ENCODE peak calls at places on chromosomes 1 and 21, in four cellular contexts. X is hepatocyte; W is small intestine; G is naive thymus-derived CD4-positive, alpha-beta T cell. M is an unnamed sample.

GRCh38 chr1:88867743-88868521 is 23.4 kb downstream of the GTF2B start:
- DNase-seq in W (no peak), G (no peak), X (no peak), M (no peak)

GRCh38 chr1:200530551-200531261 is 89.8 kb downstream of the KIF14 start:
- DNase-seq in W (no peak), X (no peak), G (peak), M (no peak)

GRCh38 chr1:246320286-246320685 is 186.8 kb downstream of the SMYD3 start:
- DNase-seq in W (no peak), G (no peak), X (no peak), M (no peak)

GRCh38 chr1:203364013-203364730 is 13.2 kb upstream of the FMOD start:
- DNase-seq in W (peak), G (no peak), X (peak), M (no peak)

GRCh38 chr21:15051652-15052554 is 12.9 kb downstream of the NRIP1 start:
- DNase-seq in X (peak), G (no peak), W (peak), M (no peak)

GRCh38 chr21:43971201-43971991 is 40.7 kb upstream of the TRAPPC10 start:
- DNase-seq in X (no peak), W (no peak), G (no peak), M (no peak)

GRCh38 chr1:85340427-85340826 is 64.0 kb upstream of the BCL10 start:
- DNase-seq in G (no peak), X (no peak), W (no peak), M (no peak)

GRCh38 chr1:5842700-5843099 is 149.5 kb downstream of the NPHP4 start:
- DNase-seq in G (no peak), W (no peak), X (no peak), M (no peak)

GRCh38 chr1:182587666-182588438 is 1.2 kb downstream of the RNASEL start:
- DNase-seq in W (peak), G (no peak), X (no peak), M (no peak)

GRCh38 chr1:64476251-64476952 is 6.5 kb downstream of the CACHD1 start:
- DNase-seq in W (peak), X (peak), G (no peak), M (no peak)

GRCh38 chr1:116826818-116827606 is 72.8 kb downstream of the CD2 start:
- DNase-seq in W (peak), X (peak), G (no peak), M (no peak)

GRCh38 chr1:5856246-5856815 is 135.9 kb downstream of the NPHP4 start:
- DNase-seq in W (no peak), X (no peak), G (no peak), M (no peak)

GRCh38 chr21:35424122-35424521 is 375.0 kb upstream of the RUNX1 start:
- DNase-seq in X (no peak), W (no peak), G (no peak), M (no peak)

GRCh38 chr1:19412654-19413053 is 72.7 kb downstream of the CAPZB start:
- DNase-seq in W (no peak), G (no peak), X (no peak), M (no peak)

GRCh38 chr1:228375578-228376261 is 30.9 kb downstream of the TRIM11 start:
- DNase-seq in G (no peak), W (no peak), X (no peak), M (no peak)

DNA sequence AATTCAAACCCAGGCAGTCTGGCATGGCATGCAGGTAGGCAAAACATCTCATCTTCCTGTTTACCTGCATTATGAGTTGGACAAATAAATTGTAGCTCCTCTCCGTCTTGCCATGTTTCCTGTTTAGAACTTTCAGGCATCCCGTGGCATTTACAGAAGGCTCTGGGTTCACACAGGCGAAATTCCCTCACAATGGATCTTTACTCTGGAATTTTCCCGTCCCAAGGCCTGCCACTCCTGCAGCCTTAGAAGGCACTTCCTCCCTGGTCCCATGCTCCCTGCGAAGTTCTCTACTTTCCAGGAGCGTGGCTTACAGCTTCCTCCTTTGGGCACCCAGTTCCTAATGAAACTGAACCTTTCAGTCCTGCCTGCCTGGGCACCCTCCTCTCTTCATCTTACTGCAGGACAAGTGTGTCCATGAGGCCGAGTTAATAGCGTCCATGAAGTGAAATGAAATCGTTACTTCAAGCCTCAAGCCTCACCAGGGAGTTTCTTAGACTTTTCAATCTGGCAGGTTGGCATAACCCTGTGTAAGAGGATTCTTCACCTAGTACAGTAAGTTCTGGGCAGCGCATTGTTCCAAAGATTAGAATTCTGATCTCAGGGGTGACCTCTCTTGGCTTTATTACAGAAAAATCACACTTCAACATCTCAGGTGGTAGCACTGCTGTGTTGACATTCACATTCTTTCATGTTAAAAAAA is 36.8 kb upstream of the AHCYL1 start:
- DNase-seq in X (no peak), G (no peak), W (peak), M (no peak)
- H3K27ac ChIP-seq in X (no peak), G (no peak), W (peak), M (no peak)

DNA sequence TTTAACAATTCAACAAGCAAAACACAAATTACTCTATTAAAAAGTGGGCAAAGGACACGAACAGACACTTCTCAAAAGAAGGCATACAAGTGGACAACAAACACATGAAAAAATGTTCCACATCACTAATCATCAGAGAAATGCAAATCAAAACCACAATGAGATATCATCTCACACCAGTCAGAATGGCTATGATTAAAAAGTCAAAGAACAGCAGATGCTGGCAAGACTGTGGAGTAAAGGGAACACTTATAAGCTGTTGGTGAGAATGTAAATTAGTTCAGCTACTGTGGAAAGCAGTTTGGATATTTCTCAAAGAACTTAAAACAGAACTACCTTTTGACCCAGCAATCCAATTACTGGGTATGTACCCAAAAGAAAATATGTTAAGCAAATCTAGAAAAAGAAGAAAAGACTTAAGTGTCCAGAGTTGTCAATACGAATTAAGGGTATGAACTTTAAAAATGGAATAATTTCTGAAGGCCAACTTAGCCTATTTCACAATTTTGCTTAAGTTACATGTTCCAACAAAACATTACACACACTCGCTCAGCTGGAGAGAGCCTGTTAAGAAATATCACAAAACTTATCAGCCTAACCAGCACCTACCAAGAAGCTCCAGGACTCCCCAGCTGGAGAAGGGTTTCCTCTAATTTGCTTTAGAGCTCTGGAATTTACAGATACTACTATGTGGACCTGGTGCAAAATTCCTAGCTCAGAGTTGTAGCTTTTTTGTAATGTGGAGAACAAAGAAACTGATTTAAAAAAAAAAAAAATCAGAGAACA is 232.1 kb downstream of the DUSP10 start:
- DNase-seq in G (no peak), W (no peak), X (no peak), M (no peak)
- H3K27ac ChIP-seq in G (no peak), W (no peak), X (no peak), M (no peak)

GRCh38 chr21:17494051-17494450 is 18.8 kb upstream of the CXADR start:
- DNase-seq in X (no peak), G (no peak), W (no peak), M (no peak)

GRCh38 chr21:17488620-17489019 is 24.2 kb upstream of the CXADR start:
- DNase-seq in G (no peak), X (no peak), W (no peak), M (no peak)

GRCh38 chr21:17491716-17492414 is 21.0 kb upstream of the CXADR start:
- DNase-seq in X (peak), W (no peak), G (no peak), M (no peak)

GRCh38 chr21:17495680-17496079 is 17.2 kb upstream of the CXADR start:
- DNase-seq in G (no peak), X (no peak), W (no peak), M (no peak)

DNA sequence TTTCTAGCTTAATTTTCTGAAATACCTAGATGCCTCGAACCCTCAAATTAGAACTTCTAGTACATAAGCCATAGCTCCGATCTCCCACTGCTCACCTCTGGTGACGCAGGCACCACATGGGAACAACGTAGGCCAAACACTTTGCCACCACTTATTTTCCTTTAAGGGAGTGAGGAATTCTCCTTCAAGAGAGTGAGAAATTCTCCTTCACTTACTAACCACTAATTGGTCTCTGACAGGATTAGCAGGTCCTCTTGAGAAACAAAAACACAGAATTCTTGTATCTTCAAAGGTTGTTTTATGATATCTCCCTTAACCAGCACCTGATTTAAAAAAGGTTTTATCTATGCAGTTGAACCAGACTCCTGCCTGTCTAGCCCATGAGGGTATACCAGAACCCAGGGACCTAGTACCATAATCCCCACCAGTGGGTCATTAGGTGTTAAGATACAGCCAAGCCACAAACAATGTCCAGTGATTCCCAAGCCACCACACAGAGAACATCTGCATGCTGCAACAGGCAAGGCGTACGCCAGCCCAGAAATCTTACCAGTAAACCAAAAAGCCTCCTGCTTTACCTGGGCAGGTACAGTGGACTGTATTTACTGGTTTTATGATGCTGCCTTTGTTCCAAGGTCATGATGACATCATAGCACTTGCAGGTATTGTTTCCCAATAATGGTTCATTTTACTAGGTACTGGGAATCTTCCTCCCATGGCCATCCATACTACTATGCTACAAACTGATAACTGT is 20.3 kb upstream of the CXADR start:
- DNase-seq in G (no peak), W (peak), X (peak), M (no peak)
- H3K27ac ChIP-seq in G (no peak), W (no peak), X (peak), M (no peak)

DNA sequence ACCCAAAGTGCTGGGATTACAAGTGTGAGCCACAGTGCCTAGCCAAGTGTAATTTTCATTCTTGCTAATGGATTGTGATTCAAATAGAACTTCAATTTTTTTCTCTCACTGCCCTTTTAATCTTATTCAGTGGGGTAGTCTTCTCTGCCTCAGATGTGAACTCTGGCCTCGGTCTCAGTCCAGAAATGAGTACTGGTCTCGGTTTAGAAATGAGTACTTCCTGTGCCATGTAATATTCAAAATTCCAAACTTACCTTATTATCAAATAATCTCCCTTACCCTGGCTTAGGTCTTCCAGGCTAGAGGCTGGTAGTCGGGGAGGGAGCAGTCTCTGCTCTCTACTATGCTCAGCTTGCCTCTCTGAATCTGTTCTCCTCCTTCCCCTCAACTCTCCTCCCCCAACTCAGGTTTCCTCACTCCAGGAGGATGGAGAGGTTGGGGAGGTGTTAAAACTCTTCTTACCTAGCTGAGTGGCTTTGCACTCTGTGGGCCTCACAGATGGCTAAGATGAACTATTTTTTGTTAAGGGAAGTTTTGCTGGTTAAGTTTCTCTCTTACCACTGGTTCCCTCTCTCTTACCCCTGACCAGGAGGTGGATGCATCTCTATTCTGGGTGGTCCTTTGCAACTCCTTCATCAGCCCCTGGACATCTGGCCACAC is 4.8 kb upstream of the SLAMF9 start:
- DNase-seq in W (no peak), G (no peak), X (no peak), M (no peak)
- H3K27ac ChIP-seq in W (no peak), G (no peak), X (no peak), M (no peak)

GRCh38 chr1:43527111-43527878 is 3.4 kb upstream of the PTPRF start:
- DNase-seq in X (no peak), W (no peak), G (no peak), M (no peak)

GRCh38 chr1:43530483-43531452 is at the start of gene PTPRF:
- DNase-seq in X (peak), W (peak), G (no peak), M (peak)

GRCh38 chr1:43531453-43531905 is 796 bp downstream of the PTPRF start:
- DNase-seq in W (peak), G (no peak), X (peak), M (no peak)

GRCh38 chr1:43531906-43532584 is 1.4 kb downstream of the PTPRF start:
- DNase-seq in G (no peak), X (no peak), W (no peak), M (no peak)

DNA sequence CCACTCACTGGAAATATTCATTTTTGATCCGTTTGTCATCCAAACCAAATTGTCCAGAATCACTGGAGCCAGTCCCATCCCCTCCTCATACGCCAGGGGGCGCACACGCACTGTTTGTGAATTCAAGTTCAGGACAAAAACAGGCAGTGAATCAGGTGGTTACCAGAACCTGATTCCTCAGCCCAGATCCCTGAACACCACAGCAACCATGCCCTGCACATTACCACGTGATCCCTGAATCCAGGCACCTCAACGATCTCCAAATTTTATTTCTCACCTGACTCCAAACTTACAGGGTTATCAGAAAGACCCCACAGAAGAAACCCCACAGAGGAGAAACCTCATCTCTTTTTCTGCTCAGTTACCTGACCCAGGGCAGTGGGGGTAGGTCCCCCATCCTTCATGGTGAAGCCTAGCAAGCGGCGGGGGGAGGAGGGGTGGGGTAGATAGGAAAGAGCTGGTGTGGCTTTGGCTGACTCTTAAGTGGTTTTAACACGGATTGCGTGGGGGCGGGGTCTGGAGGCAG is 1.4 kb upstream of the PTPRF start:
- DNase-seq in X (peak), W (peak), G (peak), M (peak)
- H3K27ac ChIP-seq in X (no peak), W (no peak), G (no peak), M (no peak)

DNA sequence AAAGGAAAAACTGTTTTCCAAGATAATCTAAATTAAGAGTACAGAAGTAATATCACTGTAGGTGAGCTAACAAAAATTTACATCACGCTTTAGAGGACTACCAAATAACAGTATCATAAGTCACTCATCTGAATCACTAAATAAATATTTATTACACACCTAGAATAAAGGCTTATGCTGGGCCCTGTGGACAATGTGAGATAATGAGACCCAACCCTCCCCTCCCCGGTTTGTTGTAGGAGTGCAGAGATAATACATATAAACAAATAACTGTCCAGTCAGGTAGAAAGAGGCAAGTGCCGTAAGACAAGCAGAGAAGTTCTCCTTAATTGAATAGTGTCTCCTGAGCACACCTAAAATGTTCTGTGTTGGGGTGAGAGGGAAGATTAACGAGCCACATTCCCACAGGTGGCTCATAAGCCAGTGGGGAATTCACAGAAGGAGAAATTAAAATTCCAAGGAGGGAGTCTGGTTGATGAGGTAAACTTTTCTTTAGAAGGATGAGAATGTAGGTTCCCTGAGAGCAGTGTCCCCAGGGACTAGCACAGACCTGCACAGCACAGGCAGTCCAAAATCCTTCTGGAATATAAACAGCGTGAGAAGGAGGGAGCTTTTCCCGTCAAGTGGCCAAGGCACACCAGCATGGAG is 241.4 kb downstream of the NFIA start:
- DNase-seq in W (no peak), G (no peak), X (no peak), M (no peak)
- H3K27ac ChIP-seq in W (peak), G (no peak), X (no peak), M (no peak)

DNA sequence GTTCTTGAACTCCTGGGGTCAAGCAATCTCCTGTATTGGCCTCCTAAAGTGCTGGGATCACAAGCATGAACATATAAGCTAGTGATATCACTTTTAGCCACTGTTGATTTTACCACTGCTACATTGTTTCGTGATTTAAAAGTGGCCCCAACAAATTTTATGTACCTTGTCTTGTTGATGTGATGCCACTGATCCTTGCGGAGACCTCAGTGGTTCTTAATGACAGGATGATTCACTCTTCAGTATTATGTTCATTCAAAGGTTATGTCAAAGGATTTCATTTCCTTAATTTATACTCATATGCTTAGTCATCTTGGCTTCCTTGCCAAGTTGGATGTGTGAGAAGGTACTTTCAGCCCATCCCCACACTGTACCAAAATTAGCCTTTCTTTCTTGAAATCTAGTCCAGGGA is 12.1 kb downstream of the PRKACB start:
- DNase-seq in W (peak), G (no peak), X (no peak), M (no peak)
- H3K27ac ChIP-seq in W (no peak), G (no peak), X (no peak), M (no peak)

GRCh38 chr1:7013833-7014639 is 228.8 kb downstream of the CAMTA1 start:
- DNase-seq in G (no peak), X (no peak), W (no peak), M (no peak)
- H3K27ac ChIP-seq in G (no peak), X (no peak), W (no peak), M (no peak)

DNA sequence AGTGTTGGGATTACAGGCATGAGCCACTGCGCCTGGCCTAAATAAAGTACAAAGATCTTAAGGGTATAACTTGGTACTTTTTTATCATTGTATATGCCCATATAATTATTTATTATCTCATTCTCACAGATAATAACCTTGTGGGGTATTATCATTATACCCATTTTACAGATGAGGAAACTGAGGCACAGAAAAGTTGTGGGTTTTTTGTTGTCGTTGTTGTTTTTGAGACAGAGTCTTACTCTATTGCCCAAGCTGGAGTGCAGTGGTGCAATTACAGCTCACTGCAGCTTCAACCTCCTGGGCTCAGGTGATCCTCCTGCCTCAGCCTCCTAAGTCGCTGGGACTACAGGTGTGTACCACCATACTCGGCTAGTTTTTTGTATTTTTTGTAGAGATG is 4.1 kb downstream of the CGN start:
- DNase-seq in W (no peak), G (no peak), X (no peak), M (no peak)
- H3K27ac ChIP-seq in W (no peak), G (no peak), X (peak), M (no peak)

M was measured in substantia nigra.